ENCODE peak calls at places on chromosomes 4 and X, in six cellular contexts. Q, Y, A, F, M and X are unnamed samples.

GRCh38 chr4:26871611-26872010 is 11.0 kb downstream of the STIM2 start:
- DNase-seq in Q (peak), M (no peak), Y (no peak), F (peak), A (no peak), X (no peak)

GRCh38 chr4:8391972-8392371 is 48.6 kb downstream of the ACOX3 start:
- DNase-seq in Y (no peak), A (no peak), Q (no peak), M (no peak), F (no peak), X (peak)

GRCh38 chrX:39613508-39613921 is 484.2 kb downstream of the BCOR start:
- DNase-seq in F (peak), Q (peak), M (no peak), A (no peak), Y (peak), X (peak)

GRCh38 chr4:142846729-142847606 is 867 bp upstream of the INPP4B start:
- DNase-seq in A (peak), Y (peak), M (peak), F (peak), Q (peak), X (no peak)

GRCh38 chrX:37603938-37604409 is 32.5 kb downstream of the LANCL3 start:
- DNase-seq in M (no peak), Q (no peak), A (no peak), F (no peak), Y (no peak), X (no peak)

GRCh38 chr4:6873291-6873690 is 36.3 kb upstream of the TBC1D14 start:
- DNase-seq in M (no peak), Y (no peak), Q (peak), A (no peak), F (no peak), X (no peak)

GRCh38 chr4:8728536-8729407 is 136.2 kb downstream of the CPZ start:
- DNase-seq in Q (no peak), F (no peak), A (no peak), Y (no peak), M (no peak), X (no peak)

GRCh38 chr4:182688081-182688480 is 229.1 kb downstream of the DCTD start:
- DNase-seq in M (no peak), Y (no peak), A (no peak), Q (peak), F (no peak), X (no peak)

GRCh38 chr4:91577864-91578263 is 725.9 kb upstream of the GRID2 start:
- DNase-seq in Y (no peak), A (no peak), M (no peak), Q (no peak), F (no peak), X (no peak)

GRCh38 chr4:119550857-119551532 is 77.6 kb downstream of the PDE5A start:
- DNase-seq in F (no peak), A (no peak), Q (peak), M (no peak), Y (no peak), X (no peak)

GRCh38 chr4:17285747-17286146 is 226.1 kb downstream of the QDPR start:
- DNase-seq in Q (no peak), Y (no peak), M (no peak), A (no peak), F (no peak), X (no peak)

GRCh38 chrX:101409043-101409442 is 1.0 kb downstream of the HNRNPH2 start:
- DNase-seq in M (no peak), Y (no peak), A (no peak), Q (no peak), F (no peak), X (no peak)

GRCh38 chr4:70280567-70280966 is 38.2 kb downstream of the CSN3 start:
- DNase-seq in Q (no peak), A (no peak), F (no peak), M (no peak), Y (no peak), X (no peak)

GRCh38 chr4:52588771-52589591 is 70.1 kb downstream of the USP46 start:
- DNase-seq in A (no peak), F (no peak), Q (no peak), Y (no peak), M (no peak), X (no peak)

GRCh38 chr4:85610450-85610849 is 135.5 kb downstream of the ARHGAP24 start:
- DNase-seq in Y (no peak), M (no peak), A (no peak), Q (no peak), F (no peak), X (peak)

GRCh38 chr4:159169903-159170302 is 67.0 kb downstream of the RAPGEF2 start:
- DNase-seq in M (no peak), Y (no peak), F (no peak), Q (no peak), A (no peak), X (no peak)

GRCh38 chrX:45143455-45143854 is 57.2 kb downstream of the DIPK2B start:
- DNase-seq in Q (no peak), M (no peak), A (no peak), Y (no peak), F (no peak), X (no peak)

GRCh38 chrX:153635788-153636668 is 11.0 kb upstream of the DUSP9 start:
- DNase-seq in A (no peak), F (peak), M (no peak), Y (no peak), Q (peak), X (no peak)

GRCh38 chrX:69503228-69503834 is 795 bp upstream of the NALF2 start:
- DNase-seq in Y (no peak), F (peak), A (no peak), M (no peak), Q (no peak), X (no peak)

GRCh38 chr4:33930497-33930896 is 2313.8 kb downstream of the ARAP2 start:
- DNase-seq in Y (no peak), Q (no peak), F (no peak), A (no peak), M (no peak), X (no peak)

GRCh38 chrX:130172127-130172834 is 519 bp downstream of the RAB33A start:
- DNase-seq in Y (no peak), F (no peak), Q (peak), A (no peak), M (no peak), X (no peak)

GRCh38 chrX:110944323-110944761 is 148.7 kb upstream of the CHRDL1 start:
- DNase-seq in F (no peak), Y (no peak), Q (peak), A (no peak), M (no peak), X (no peak)

GRCh38 chr4:36824682-36825081 is 419.9 kb upstream of the NWD2 start:
- DNase-seq in M (no peak), Y (no peak), A (no peak), F (no peak), Q (no peak), X (no peak)

GRCh38 chr4:4853371-4853823 is 6.1 kb upstream of the MSX1 start:
- DNase-seq in Q (peak), A (no peak), M (no peak), Y (no peak), F (no peak), X (no peak)

GRCh38 chrX:7993873-7994272 is 66.7 kb upstream of the PNPLA4 start:
- DNase-seq in A (no peak), M (no peak), Y (no peak), F (no peak), Q (no peak), X (no peak)